ENCODE peak calls at places on chromosome 7, in four cellular contexts. Y, T, U and K are unnamed samples.

GRCh38 chr7:44917465-44917864 is 32.1 kb upstream of the PURB start:
- DNase-seq in T (no peak), Y (no peak), U (no peak), K (no peak)

GRCh38 chr7:73482746-73483145 is 39.3 kb downstream of the BAZ1B start:
- DNase-seq in Y (no peak), U (no peak), T (no peak), K (no peak)

GRCh38 chr7:111987115-111987826 is 218.9 kb downstream of the DOCK4 start:
- DNase-seq in U (peak; percentile 40), T (no peak), Y (no peak), K (no peak)

GRCh38 chr7:4745971-4746919 is 29.2 kb upstream of the AP5Z1 start:
- DNase-seq in Y (no peak), U (no peak), T (no peak), K (no peak)

GRCh38 chr7:1187127-1187526 is 27.1 kb upstream of the ZFAND2A start:
- DNase-seq in T (no peak), U (no peak), Y (no peak), K (no peak)

GRCh38 chr7:21999896-22000295 is 54.2 kb upstream of the CDCA7L start:
- DNase-seq in U (no peak), T (no peak), Y (no peak), K (no peak)

GRCh38 chr7:636396-636795 is 90.1 kb upstream of the DNAAF5 start:
- DNase-seq in Y (peak; percentile 45), T (no peak), U (peak; percentile 26), K (peak; percentile 77)

GRCh38 chr7:155942226-155942950 is 130.1 kb upstream of the SHH start:
- DNase-seq in T (no peak), Y (no peak), U (no peak), K (peak; percentile 33)

GRCh38 chr7:21768279-21768678 is 177.4 kb downstream of the CDCA7L start:
- DNase-seq in Y (no peak), U (no peak), T (no peak), K (no peak)

GRCh38 chr7:139680676-139681462 is 96.9 kb downstream of the HIPK2 start:
- DNase-seq in Y (no peak), U (peak; percentile 75), T (no peak), K (peak; percentile 87)

GRCh38 chr7:141652691-141653090 is 49.3 kb downstream of the DENND11 start:
- DNase-seq in U (no peak), Y (no peak), T (peak; percentile 45), K (no peak)

GRCh38 chr7:45191361-45191760 is 33.8 kb downstream of the RAMP3 start:
- DNase-seq in T (peak; percentile 3), U (no peak), Y (no peak), K (no peak)

GRCh38 chr7:36078816-36079360 is 74.2 kb upstream of the EEPD1 start:
- DNase-seq in U (no peak), T (no peak), Y (no peak), K (no peak)

GRCh38 chr7:37448057-37448636 is 517 bp downstream of the ELMO1 start:
- DNase-seq in T (peak; percentile 40), U (peak; percentile 41), Y (no peak), K (no peak)

GRCh38 chr7:84232653-84233052 is 38.1 kb upstream of the SEMA3A start:
- DNase-seq in U (no peak), Y (no peak), T (no peak), K (no peak)

GRCh38 chr7:7293092-7293491 is 110.7 kb downstream of the C1GALT1 start:
- DNase-seq in U (no peak), T (no peak), Y (no peak), K (no peak)

GRCh38 chr7:74215921-74216320 is 6.1 kb downstream of the LAT2 start:
- DNase-seq in U (no peak), Y (no peak), T (no peak), K (no peak)

GRCh38 chr7:80900583-80901576 is 18.0 kb downstream of the SEMA3C start:
- DNase-seq in Y (no peak), T (no peak), U (no peak), K (no peak)

GRCh38 chr7:132742152-132742551 is 165.9 kb upstream of the PLXNA4 start:
- DNase-seq in U (peak; percentile 58), Y (peak; percentile 26), T (no peak), K (no peak)

GRCh38 chr7:18610331-18610948 is 114.9 kb downstream of the HDAC9 start:
- DNase-seq in U (no peak), Y (peak; percentile 15), T (peak; percentile 42), K (no peak)

GRCh38 chr7:13312327-13312726 is 624.9 kb downstream of the ARL4A start:
- DNase-seq in U (no peak), T (no peak), Y (no peak), K (no peak)

GRCh38 chr7:43130347-43130746 is 17.9 kb downstream of the HECW1 start:
- DNase-seq in T (no peak), U (no peak), Y (no peak), K (no peak)

GRCh38 chr7:117111532-117111931 is 158.2 kb downstream of the ST7 start:
- DNase-seq in T (no peak), U (peak; percentile 28), Y (no peak), K (no peak)

GRCh38 chr7:79893991-79894390 is 240.6 kb upstream of the GNAI1 start:
- DNase-seq in T (no peak), U (no peak), Y (no peak), K (no peak)

GRCh38 chr7:24419070-24419469 is 135.1 kb downstream of the NPY start:
- DNase-seq in Y (no peak), U (no peak), T (peak; percentile 49), K (no peak)

GRCh38 chr7:122300607-122301079 is 3.9 kb downstream of the FEZF1 start:
- DNase-seq in U (no peak), T (no peak), Y (no peak), K (no peak)

GRCh38 chr7:66687186-66687585 is 53.3 kb upstream of the RABGEF1 start:
- DNase-seq in U (no peak), Y (no peak), T (no peak), K (no peak)

GRCh38 chr7:56063882-56064625 is at the start of gene SUMF2:
- DNase-seq in U (peak; percentile 93), Y (peak; percentile 91), T (peak; percentile 93), K (peak; percentile 67)

GRCh38 chr7:47512481-47513176 is 69.3 kb downstream of the TNS3 start:
- DNase-seq in Y (no peak), T (no peak), U (no peak), K (no peak)

GRCh38 chr7:16402084-16402483 is 19.3 kb downstream of the CRPPA start:
- DNase-seq in U (no peak), T (no peak), Y (no peak), K (no peak)

GRCh38 chr7:129970816-129971215 is 18.1 kb upstream of the UBE2H start:
- DNase-seq in U (no peak), Y (no peak), T (no peak), K (no peak)

GRCh38 chr7:132650498-132650897 is 74.2 kb upstream of the PLXNA4 start:
- DNase-seq in Y (no peak), U (no peak), T (no peak), K (no peak)

GRCh38 chr7:70419816-70420215 is 712.1 kb upstream of the GALNT17 start:
- DNase-seq in U (no peak), T (no peak), Y (no peak), K (no peak)

GRCh38 chr7:70414368-70414767 is 717.6 kb upstream of the GALNT17 start:
- DNase-seq in T (no peak), Y (no peak), U (no peak), K (no peak)

GRCh38 chr7:70417061-70417655 is 714.8 kb upstream of the GALNT17 start:
- DNase-seq in Y (no peak), T (peak; percentile 59), U (no peak), K (no peak)

GRCh38 chr7:70415179-70415972 is 716.6 kb upstream of the GALNT17 start:
- DNase-seq in T (no peak), U (no peak), Y (no peak), K (no peak)

GRCh38 chr7:70416611-70417010 is 715.3 kb upstream of the GALNT17 start:
- DNase-seq in Y (no peak), U (no peak), T (no peak), K (no peak)
- H3K4me1 ChIP-seq in Y (no peaks in the 10 kb centered on the region), U (no peaks in the 10 kb centered on the region), T (peaks cover 6% of the 10 kb centered on the region), K (no peaks in the 10 kb centered on the region)

DNA sequence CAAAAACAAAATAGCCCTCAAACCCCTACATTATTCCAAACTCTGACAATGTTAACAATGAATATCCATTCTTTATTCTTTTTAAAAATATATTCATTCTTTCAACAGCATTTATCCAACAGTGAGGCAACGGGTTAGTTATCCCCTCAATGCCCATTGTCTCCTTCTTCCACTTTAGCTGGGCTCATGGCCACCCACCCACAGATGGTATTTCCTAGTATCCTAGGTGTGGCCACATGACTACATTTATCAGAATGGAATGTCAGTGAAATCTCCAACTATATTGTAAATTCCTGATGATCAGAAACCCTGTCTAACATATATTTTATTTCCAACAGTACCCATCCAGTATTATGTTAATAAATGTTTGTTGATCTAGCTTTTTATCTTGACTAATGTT is 13.6 kb downstream of the HOXA1 start:
- DNase-seq in Y (no peak), U (no peak), T (no peak), K (no peak)
- TF ChIP-seq CTCF in Y (no peak), U (no peak), T (no peak), K (no peak)

DNA sequence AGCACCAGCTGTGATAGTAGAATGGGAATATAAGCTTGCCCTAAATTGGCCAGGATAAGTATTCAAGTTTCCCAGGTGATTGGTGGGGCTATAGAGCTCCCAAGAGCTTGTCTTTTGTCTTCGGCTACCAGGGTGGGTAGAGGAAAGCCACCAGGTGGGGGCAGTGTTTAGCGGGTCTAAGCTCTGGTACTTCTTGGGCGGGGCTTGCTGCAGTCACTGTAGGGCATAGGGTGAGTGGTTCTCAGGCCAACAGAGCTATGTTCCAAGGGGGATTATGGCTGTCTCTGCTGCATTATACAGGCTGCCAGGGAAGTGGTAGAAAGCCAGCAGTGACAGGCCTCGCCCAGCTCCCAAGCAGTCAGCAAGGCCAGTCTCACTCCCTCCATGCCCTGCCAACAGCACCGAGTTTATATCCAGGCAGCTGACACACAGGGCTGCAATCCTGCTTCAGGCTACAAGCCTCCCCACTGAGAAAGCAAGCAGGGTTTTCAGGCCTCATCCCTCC is 110.7 kb downstream of the ZNF467 start:
- DNase-seq in T (peak; percentile 93), Y (peak; percentile 74), U (peak; percentile 49), K (no peak)
- H3K4me1 ChIP-seq in T (no peaks in the 10 kb centered on the region), Y (no peaks in the 10 kb centered on the region), U (no peaks in the 10 kb centered on the region), K (no peaks in the 10 kb centered on the region)

GRCh38 chr7:148286150-148286549 is 304.4 kb upstream of the C7orf33 start:
- DNase-seq in U (no peak), T (no peak), Y (no peak), K (no peak)
- TF ChIP-seq CTCF in U (no peak), T (peak; percentile 80), Y (peak; percentile 26), K (no peak)